ENCODE peak calls at places on chromosome 16, in five cellular contexts. One of them, this sample, is unnamed.

GRCh38 chr16:1781758-1782407 is 488 bp downstream of the SPSB3 start:
- DNase-seq in esophagus muscularis mucosa: no peak
- DNase-seq in astrocyte: no peak
- DNase-seq in body of pancreas: peak
- DNase-seq in left ventricle myocardium inferior: no peak
- DNase-seq in this sample: no peak

GRCh38 chr16:50901062-50901461 is 159.2 kb downstream of the CYLD start:
- DNase-seq in esophagus muscularis mucosa: no peak
- DNase-seq in astrocyte: no peak
- DNase-seq in body of pancreas: no peak
- DNase-seq in left ventricle myocardium inferior: no peak
- DNase-seq in this sample: no peak

GRCh38 chr16:75382611-75383010 is 50.7 kb downstream of the CFDP1 start:
- DNase-seq in esophagus muscularis mucosa: no peak
- DNase-seq in astrocyte: no peak
- DNase-seq in body of pancreas: no peak
- DNase-seq in left ventricle myocardium inferior: no peak
- DNase-seq in this sample: no peak

GRCh38 chr16:67560827-67561342 is 1.4 kb upstream of the CTCF start:
- DNase-seq in esophagus muscularis mucosa: no peak
- DNase-seq in astrocyte: no peak
- DNase-seq in body of pancreas: no peak
- DNase-seq in left ventricle myocardium inferior: no peak
- DNase-seq in this sample: no peak

GRCh38 chr16:65961491-65962143 is 404.9 kb upstream of the CDH5 start:
- DNase-seq in esophagus muscularis mucosa: no peak
- DNase-seq in astrocyte: no peak
- DNase-seq in body of pancreas: no peak
- DNase-seq in left ventricle myocardium inferior: no peak
- DNase-seq in this sample: no peak

GRCh38 chr16:2752850-2753522 is 548 bp downstream of the SRRM2 start:
- DNase-seq in esophagus muscularis mucosa: no peak
- DNase-seq in astrocyte: peak
- DNase-seq in body of pancreas: peak
- DNase-seq in left ventricle myocardium inferior: peak
- DNase-seq in this sample: peak

GRCh38 chr16:1812732-1813163 is 13.9 kb downstream of the HAGH start:
- DNase-seq in esophagus muscularis mucosa: peak
- DNase-seq in astrocyte: peak
- DNase-seq in body of pancreas: peak
- DNase-seq in left ventricle myocardium inferior: peak
- DNase-seq in this sample: peak

GRCh38 chr16:70437582-70438324 is 1.1 kb downstream of the ST3GAL2 start:
- DNase-seq in esophagus muscularis mucosa: no peak
- DNase-seq in astrocyte: peak
- DNase-seq in body of pancreas: peak
- DNase-seq in left ventricle myocardium inferior: no peak
- DNase-seq in this sample: no peak

GRCh38 chr16:72860726-72861562 is 187.0 kb downstream of the ZFHX3 start:
- DNase-seq in esophagus muscularis mucosa: no peak
- DNase-seq in astrocyte: no peak
- DNase-seq in body of pancreas: no peak
- DNase-seq in left ventricle myocardium inferior: no peak
- DNase-seq in this sample: no peak

GRCh38 chr16:65728172-65728571 is 606.3 kb upstream of the CDH11 start:
- DNase-seq in esophagus muscularis mucosa: no peak
- DNase-seq in astrocyte: peak
- DNase-seq in body of pancreas: no peak
- DNase-seq in left ventricle myocardium inferior: no peak
- DNase-seq in this sample: no peak

GRCh38 chr16:70686376-70687171 is 721 bp upstream of the MTSS2 start:
- DNase-seq in esophagus muscularis mucosa: no peak
- DNase-seq in astrocyte: no peak
- DNase-seq in body of pancreas: no peak
- DNase-seq in left ventricle myocardium inferior: no peak
- DNase-seq in this sample: no peak

GRCh38 chr16:49598386-49599170 is 225.0 kb downstream of the C16orf78 start:
- DNase-seq in esophagus muscularis mucosa: no peak
- DNase-seq in astrocyte: no peak
- DNase-seq in body of pancreas: no peak
- DNase-seq in left ventricle myocardium inferior: no peak
- DNase-seq in this sample: no peak

GRCh38 chr16:35651841-35652240 is 2192.4 kb downstream of the TP53TG3F start:
- DNase-seq in esophagus muscularis mucosa: no peak
- DNase-seq in astrocyte: no peak
- DNase-seq in body of pancreas: no peak
- DNase-seq in left ventricle myocardium inferior: no peak
- DNase-seq in this sample: no peak

GRCh38 chr16:15494231-15494630 is 59.8 kb downstream of the BMERB1 start:
- DNase-seq in esophagus muscularis mucosa: no peak
- DNase-seq in astrocyte: peak
- DNase-seq in body of pancreas: no peak
- DNase-seq in left ventricle myocardium inferior: no peak
- DNase-seq in this sample: no peak

GRCh38 chr16:15492091-15492740 is 57.8 kb downstream of the BMERB1 start:
- DNase-seq in esophagus muscularis mucosa: no peak
- DNase-seq in astrocyte: no peak
- DNase-seq in body of pancreas: no peak
- DNase-seq in left ventricle myocardium inferior: no peak
- DNase-seq in this sample: no peak

GRCh38 chr16:15491430-15491829 is 57.0 kb downstream of the BMERB1 start:
- DNase-seq in esophagus muscularis mucosa: no peak
- DNase-seq in astrocyte: no peak
- DNase-seq in body of pancreas: no peak
- DNase-seq in left ventricle myocardium inferior: no peak
- DNase-seq in this sample: no peak

GRCh38 chr16:15495898-15496297 is 61.5 kb downstream of the BMERB1 start:
- DNase-seq in esophagus muscularis mucosa: no peak
- DNase-seq in astrocyte: no peak
- DNase-seq in body of pancreas: no peak
- DNase-seq in left ventricle myocardium inferior: no peak
- DNase-seq in this sample: no peak

GRCh38 chr16:15493416-15494181 is 59.2 kb downstream of the BMERB1 start:
- DNase-seq in esophagus muscularis mucosa: no peak
- DNase-seq in astrocyte: peak
- DNase-seq in body of pancreas: no peak
- DNase-seq in left ventricle myocardium inferior: no peak
- DNase-seq in this sample: no peak
- H3K4me3 ChIP-seq in esophagus muscularis mucosa: no peak
- H3K4me3 ChIP-seq in astrocyte: no peak
- H3K4me3 ChIP-seq in body of pancreas: no peak
- H3K4me3 ChIP-seq in left ventricle myocardium inferior: no peak
- H3K4me3 ChIP-seq in this sample: no peak

DNA sequence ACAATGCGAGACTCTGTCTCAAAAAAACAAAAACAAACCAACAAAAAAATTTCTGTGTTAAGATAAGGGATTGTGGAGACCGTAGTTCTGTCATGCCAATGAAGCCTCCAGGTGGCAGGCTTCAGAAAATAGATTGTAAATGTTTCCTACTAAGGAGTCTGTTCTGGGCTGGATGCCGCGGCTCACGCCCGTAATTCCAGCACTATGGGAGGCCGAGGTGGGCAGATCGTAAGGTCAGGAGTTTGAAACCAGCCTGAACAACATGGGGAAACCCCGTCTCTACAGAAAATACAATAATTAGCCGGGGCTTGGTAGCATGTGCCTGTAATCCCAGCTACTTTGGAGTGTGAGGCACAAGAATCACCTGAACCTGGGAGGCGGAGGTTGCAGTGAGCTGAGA is 4.4 kb upstream of the SNX29 start:
- DNase-seq in esophagus muscularis mucosa: no peak
- DNase-seq in astrocyte: no peak
- DNase-seq in body of pancreas: no peak
- DNase-seq in left ventricle myocardium inferior: no peak
- DNase-seq in this sample: no peak
- TF ChIP-seq CTCF in esophagus muscularis mucosa: no peak
- TF ChIP-seq CTCF in astrocyte: peak
- TF ChIP-seq CTCF in body of pancreas: no peak
- TF ChIP-seq CTCF in left ventricle myocardium inferior: peak
- TF ChIP-seq CTCF in this sample: no peak

GRCh38 chr16:3938843-3939624 is 58.5 kb upstream of the CREBBP start:
- DNase-seq in esophagus muscularis mucosa: no peak
- DNase-seq in astrocyte: peak
- DNase-seq in body of pancreas: peak
- DNase-seq in left ventricle myocardium inferior: peak
- DNase-seq in this sample: no peak
- H3K4me3 ChIP-seq in esophagus muscularis mucosa: peak
- H3K4me3 ChIP-seq in astrocyte: peak
- H3K4me3 ChIP-seq in body of pancreas: peak
- H3K4me3 ChIP-seq in left ventricle myocardium inferior: peak
- H3K4me3 ChIP-seq in this sample: peak

GRCh38 chr16:88194397-88195020 is 188.2 kb upstream of the ZNF469 start:
- DNase-seq in esophagus muscularis mucosa: peak
- DNase-seq in astrocyte: no peak
- DNase-seq in body of pancreas: peak
- DNase-seq in left ventricle myocardium inferior: no peak
- DNase-seq in this sample: peak
- TF ChIP-seq CTCF in esophagus muscularis mucosa: no peak
- TF ChIP-seq CTCF in astrocyte: no peak
- TF ChIP-seq CTCF in body of pancreas: no peak
- TF ChIP-seq CTCF in left ventricle myocardium inferior: no peak
- TF ChIP-seq CTCF in this sample: peak

DNA sequence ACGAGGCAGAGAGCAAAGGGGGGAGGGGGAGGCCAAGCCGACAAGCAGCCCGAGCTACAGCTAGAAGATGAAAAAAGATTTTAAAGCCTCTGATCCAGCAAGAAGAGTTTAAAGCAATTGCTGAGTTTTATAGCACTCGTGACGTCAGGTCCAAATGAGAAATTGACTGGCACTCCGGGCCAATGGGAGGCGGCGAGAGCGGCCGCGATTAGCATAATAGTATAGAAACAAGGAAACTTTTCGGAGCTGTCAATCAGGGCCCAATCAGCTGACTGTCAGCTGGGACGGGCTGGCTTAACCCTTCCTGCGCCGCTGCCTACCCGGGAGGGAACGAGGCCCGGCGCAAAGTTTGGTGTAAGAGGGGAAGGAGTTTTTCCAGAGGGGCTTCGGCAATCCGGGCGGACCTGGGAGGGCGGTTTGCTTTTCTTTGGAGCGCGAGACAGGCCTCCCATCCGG is at the start of gene MAF:
- DNase-seq in esophagus muscularis mucosa: peak
- DNase-seq in astrocyte: peak
- DNase-seq in body of pancreas: peak
- DNase-seq in left ventricle myocardium inferior: peak
- DNase-seq in this sample: peak
- H3K4me3 ChIP-seq in esophagus muscularis mucosa: peak
- H3K4me3 ChIP-seq in astrocyte: peak
- H3K4me3 ChIP-seq in body of pancreas: peak
- H3K4me3 ChIP-seq in left ventricle myocardium inferior: peak
- H3K4me3 ChIP-seq in this sample: peak

GRCh38 chr16:11797166-11797956 is at the start of gene ZC3H7A:
- DNase-seq in esophagus muscularis mucosa: peak
- DNase-seq in astrocyte: peak
- DNase-seq in body of pancreas: peak
- DNase-seq in left ventricle myocardium inferior: peak
- DNase-seq in this sample: peak
- TF ChIP-seq CTCF in esophagus muscularis mucosa: peak
- TF ChIP-seq CTCF in astrocyte: peak
- TF ChIP-seq CTCF in body of pancreas: peak
- TF ChIP-seq CTCF in left ventricle myocardium inferior: peak
- TF ChIP-seq CTCF in this sample: peak

DNA sequence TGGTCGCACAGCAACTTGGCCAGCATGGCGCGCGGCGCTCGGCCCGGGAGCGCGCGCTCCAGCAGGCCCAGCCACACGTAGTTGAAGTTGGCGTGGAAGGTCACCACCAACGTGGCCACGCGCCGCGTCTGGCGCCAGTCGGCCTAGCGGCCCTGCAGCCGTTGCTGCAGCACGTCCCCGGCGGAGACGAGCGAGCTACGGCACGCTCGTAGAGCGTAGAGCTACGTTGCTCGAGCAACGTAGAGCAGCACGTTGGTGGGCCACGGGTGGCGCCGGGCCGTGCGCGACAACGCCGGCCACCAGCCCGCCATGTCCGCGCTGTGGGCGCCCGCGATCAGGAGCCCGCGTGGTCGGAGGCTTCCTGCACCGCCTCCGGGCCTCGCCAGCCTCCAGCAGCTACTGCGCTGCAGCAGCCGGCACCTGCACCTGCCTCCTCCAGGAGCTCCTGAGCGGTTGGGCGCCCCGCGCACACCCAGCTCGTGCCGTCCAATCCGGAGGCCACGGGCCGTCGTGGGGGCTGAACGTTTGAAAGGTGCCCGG is 13.4 kb upstream of the SULT1A1 start:
- DNase-seq in esophagus muscularis mucosa: no peak
- DNase-seq in astrocyte: no peak
- DNase-seq in body of pancreas: peak
- DNase-seq in left ventricle myocardium inferior: peak
- DNase-seq in this sample: no peak
- H3K4me3 ChIP-seq in esophagus muscularis mucosa: peak
- H3K4me3 ChIP-seq in astrocyte: peak
- H3K4me3 ChIP-seq in body of pancreas: peak
- H3K4me3 ChIP-seq in left ventricle myocardium inferior: peak
- H3K4me3 ChIP-seq in this sample: peak

DNA sequence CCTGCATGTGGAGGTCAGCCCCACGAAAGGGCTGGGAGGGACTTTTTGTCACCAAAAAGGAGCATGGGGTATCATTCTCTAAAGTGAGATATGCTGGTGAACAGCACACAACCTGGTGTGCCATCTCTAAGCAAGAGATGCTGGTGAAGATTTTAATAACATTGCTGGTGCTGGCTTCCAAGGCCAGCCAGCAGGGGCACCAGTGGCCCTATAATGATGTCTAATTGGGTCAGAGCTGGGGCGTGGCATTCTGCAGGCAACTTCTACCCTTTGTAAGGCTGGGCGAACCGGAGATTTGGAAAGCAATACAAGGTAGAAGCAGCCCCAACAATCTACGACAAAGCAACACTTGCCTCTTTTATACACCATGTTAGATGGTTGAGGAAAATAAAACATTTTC is 16.8 kb downstream of the SDR42E1 start:
- DNase-seq in esophagus muscularis mucosa: no peak
- DNase-seq in astrocyte: no peak
- DNase-seq in body of pancreas: no peak
- DNase-seq in left ventricle myocardium inferior: no peak
- DNase-seq in this sample: no peak
- TF ChIP-seq CTCF in esophagus muscularis mucosa: no peak
- TF ChIP-seq CTCF in astrocyte: no peak
- TF ChIP-seq CTCF in body of pancreas: no peak
- TF ChIP-seq CTCF in left ventricle myocardium inferior: no peak
- TF ChIP-seq CTCF in this sample: no peak

GRCh38 chr16:88264641-88265285 is 118.0 kb upstream of the ZNF469 start:
- DNase-seq in esophagus muscularis mucosa: peak
- DNase-seq in astrocyte: peak
- DNase-seq in body of pancreas: peak
- DNase-seq in left ventricle myocardium inferior: peak
- DNase-seq in this sample: peak
- H3K4me3 ChIP-seq in esophagus muscularis mucosa: peak
- H3K4me3 ChIP-seq in astrocyte: no peak
- H3K4me3 ChIP-seq in body of pancreas: no peak
- H3K4me3 ChIP-seq in left ventricle myocardium inferior: peak
- H3K4me3 ChIP-seq in this sample: no peak

This sample was measured in gastrocnemius medialis.